ENCODE peak calls at places on chromosomes 4 and X, in ten cellular contexts. Q is activated naive CD8-positive, alpha-beta T cell treated with anti-CD3 and anti-CD28 coated beads, Interleukin-2, amount 10 ng/mL, durations not matched to agents 7 days and 5 days; A is coronary artery; I is activated T-cell treated with anti-CD3 and anti-CD28 coated beads, Interleukin-2, amount 50 U/mL, for 1 hour; O is NCI-H510A treated with DMSO at 0.1 percent for 48 hours; C is stimulated activated CD4-positive, alpha-beta T cell treated with anti-CD3 and anti-CD28 coated beads, Interleukin-15, amount 100 ng/mL, for 24 hours; G is activated T-helper 1 cell treated with anti-CD3 and anti-CD28 coated beads, Interleukin-12 subunit alpha, Interleukin-12 subunit beta, Interleukin-2, Interleukin-4 antibody, amounts not matched to agents 30 ng/mL and 10 ng/mL and 1 ng/mL, durations not matched to agents 14 hours and 24 hours and 36 hours; X is activated CD4-positive, alpha-beta T cell treated with anti-CD3 and anti-CD28 coated beads for 36 hours; T is stimulated activated CD8-positive, alpha-beta memory T cell treated with anti-CD3 and anti-CD28 coated beads, Interleukin-15, amount 100 ng/mL, for 1 hour; J is left ventricle myocardium superior. V is an unnamed sample.

GRCh38 chrX:42246814-42247213 is 323.5 kb upstream of the CASK start:
- DNase-seq in Q (no peak), A (no peak), I (no peak), O (no peak), C (no peak), G (no peak), X (no peak), T (no peak), J (no peak), V (no peak)

GRCh38 chr4:145779319-145779801 is 99.4 kb downstream of the C4orf51 start:
- DNase-seq in Q (no peak), A (no peak), I (no peak), O (no peak), C (no peak), G (no peak), X (no peak), T (no peak), J (no peak), V (no peak)

GRCh38 chr4:78938474-78938867 is 767 bp downstream of the PAQR3 start:
- DNase-seq in Q (no peak), A (no peak), I (no peak), O (no peak), C (no peak), G (no peak), X (no peak), T (no peak), J (no peak), V (no peak)

GRCh38 chr4:182189107-182189878 is 53.9 kb upstream of the TENM3 start:
- DNase-seq in Q (no peak), A (no peak), I (no peak), O (no peak), C (no peak), G (no peak), X (no peak), T (no peak), J (no peak), V (no peak)

GRCh38 chr4:164926301-164926700 is 49.3 kb downstream of the APELA start:
- DNase-seq in Q (no peak), A (no peak), I (no peak), O (no peak), C (no peak), G (no peak), X (no peak), T (no peak), J (no peak), V (no peak)

GRCh38 chr4:112704991-112705845 is 68.3 kb downstream of the LARP7 start:
- DNase-seq in Q (peak; percentile 40), A (no peak), I (peak; percentile 22), O (peak; percentile 18), C (peak; percentile 17), G (no peak), X (peak; percentile 19), T (no peak), J (peak; percentile 74), V (no peak)

GRCh38 chr4:739569-739968 is 33.9 kb downstream of the PCGF3 start:
- DNase-seq in Q (no peak), A (no peak), I (no peak), O (no peak), C (no peak), G (no peak), X (no peak), T (no peak), J (no peak), V (no peak)

GRCh38 chrX:49208399-49208798 is 8.4 kb upstream of the SYP start:
- DNase-seq in Q (no peak), A (no peak), I (no peak), O (no peak), C (no peak), G (no peak), X (no peak), T (no peak), J (no peak), V (no peak)

GRCh38 chr4:150055467-150055866 is 22.8 kb upstream of the DCLK2 start:
- DNase-seq in Q (no peak), A (no peak), I (no peak), O (no peak), C (no peak), G (no peak), X (no peak), T (no peak), J (no peak), V (no peak)

GRCh38 chr4:167000141-167000852 is 234.0 kb downstream of the SPOCK3 start:
- DNase-seq in Q (no peak), A (no peak), I (no peak), O (no peak), C (no peak), G (no peak), X (no peak), T (no peak), J (no peak), V (no peak)

GRCh38 chrX:151723156-151723760 is 7.4 kb downstream of the FATE1 start:
- DNase-seq in Q (no peak), A (no peak), I (no peak), O (no peak), C (no peak), G (no peak), X (no peak), T (no peak), J (no peak), V (peak; percentile 60)

GRCh38 chr4:39384563-39384962 is 18.4 kb upstream of the RFC1 start:
- DNase-seq in Q (no peak), A (no peak), I (no peak), O (no peak), C (no peak), G (no peak), X (no peak), T (no peak), J (no peak), V (no peak)

GRCh38 chr4:16417198-16417597 is 190.9 kb upstream of the TAPT1 start:
- DNase-seq in Q (no peak), A (no peak), I (no peak), O (no peak), C (no peak), G (no peak), X (no peak), T (no peak), J (no peak), V (no peak)

GRCh38 chr4:181475781-181476180 is 767.4 kb upstream of the TENM3 start:
- DNase-seq in Q (no peak), A (no peak), I (no peak), O (no peak), C (no peak), G (no peak), X (no peak), T (no peak), J (peak; percentile 28), V (no peak)

GRCh38 chr4:24705016-24705753 is 90.2 kb upstream of the SOD3 start:
- DNase-seq in Q (no peak), A (no peak), I (no peak), O (no peak), C (no peak), G (no peak), X (no peak), T (no peak), J (no peak), V (no peak)

GRCh38 chrX:46750829-46751228 is 8.1 kb downstream of the SLC9A7 start:
- DNase-seq in Q (no peak), A (no peak), I (no peak), O (no peak), C (no peak), G (no peak), X (no peak), T (no peak), J (no peak), V (no peak)

GRCh38 chr4:39770969-39771724 is 73.2 kb downstream of the UBE2K start:
- DNase-seq in Q (no peak), A (no peak), I (no peak), O (no peak), C (no peak), G (no peak), X (no peak), T (no peak), J (no peak), V (peak; percentile 68)

GRCh38 chrX:43703211-43703791 is 47.2 kb downstream of the MAOA start:
- DNase-seq in Q (no peak), A (no peak), I (no peak), O (no peak), C (no peak), G (no peak), X (no peak), T (no peak), J (no peak), V (no peak)

GRCh38 chr4:44320833-44321232 is 127.8 kb downstream of the KCTD8 start:
- DNase-seq in Q (no peak), A (no peak), I (no peak), O (no peak), C (no peak), G (no peak), X (no peak), T (no peak), J (no peak), V (no peak)

GRCh38 chr4:7101692-7102515 is 34.0 kb upstream of the GRPEL1 start:
- DNase-seq in Q (peak; percentile 64), A (no peak), I (peak; percentile 59), O (peak; percentile 57), C (peak; percentile 76), G (peak; percentile 29), X (peak; percentile 78), T (no peak), J (peak; percentile 81), V (peak; percentile 92)

GRCh38 chr4:112370466-112370865 is 73.3 kb downstream of the ALPK1 start:
- DNase-seq in Q (no peak), A (no peak), I (no peak), O (no peak), C (no peak), G (no peak), X (no peak), T (no peak), J (no peak), V (no peak)

GRCh38 chr4:85151349-85151748 is 184.9 kb upstream of the WDFY3 start:
- DNase-seq in Q (no peak), A (no peak), I (no peak), O (no peak), C (no peak), G (no peak), X (no peak), T (no peak), J (no peak), V (no peak)

GRCh38 chrX:106208154-106208553 is 40.0 kb downstream of the PWWP3B start:
- DNase-seq in Q (no peak), A (no peak), I (no peak), O (no peak), C (no peak), G (no peak), X (no peak), T (no peak), J (no peak), V (no peak)

V was measured in mesenteric fat pad.